ENCODE peak calls at places on chromosomes 5 and 9, in ten cellular contexts. One of them, this sample, is unnamed.

GRCh38 chr5:173768267-173768806 is 119.8 kb upstream of the CPEB4 start:
- DNase-seq in NCI-H146: no peak
- DNase-seq in activated naive CD4-positive, alpha-beta T cell: no peak
- DNase-seq in EL: no peak
- DNase-seq in A549: no peak
- DNase-seq in stimulated activated naive CD4-positive, alpha-beta T cell treated with Interleukin-2 at 50 U/mL for 16 hours: no peak
- DNase-seq in CD8-positive, alpha-beta memory T cell: no peak
- DNase-seq in head of caudate nucleus: no peak
- DNase-seq in WERI-Rb-1: no peak
- DNase-seq in CD8-positive, alpha-beta T cell: no peak
- DNase-seq in this sample: no peak

GRCh38 chr5:157108961-157109360 is at the start of gene HAVCR2:
- DNase-seq in NCI-H146: no peak
- DNase-seq in activated naive CD4-positive, alpha-beta T cell: peak
- DNase-seq in EL: no peak
- DNase-seq in A549: no peak
- DNase-seq in stimulated activated naive CD4-positive, alpha-beta T cell treated with Interleukin-2 at 50 U/mL for 16 hours: peak
- DNase-seq in CD8-positive, alpha-beta memory T cell: peak
- DNase-seq in head of caudate nucleus: peak
- DNase-seq in WERI-Rb-1: no peak
- DNase-seq in CD8-positive, alpha-beta T cell: peak
- DNase-seq in this sample: no peak

GRCh38 chr5:6540111-6540830 is 91.6 kb downstream of the UBE2QL1 start:
- DNase-seq in NCI-H146: no peak
- DNase-seq in activated naive CD4-positive, alpha-beta T cell: no peak
- DNase-seq in EL: peak
- DNase-seq in A549: no peak
- DNase-seq in stimulated activated naive CD4-positive, alpha-beta T cell treated with Interleukin-2 at 50 U/mL for 16 hours: no peak
- DNase-seq in CD8-positive, alpha-beta memory T cell: no peak
- DNase-seq in head of caudate nucleus: no peak
- DNase-seq in WERI-Rb-1: no peak
- DNase-seq in CD8-positive, alpha-beta T cell: no peak
- DNase-seq in this sample: no peak

GRCh38 chr5:40556811-40557210 is 122.9 kb upstream of the PTGER4 start:
- DNase-seq in NCI-H146: no peak
- DNase-seq in activated naive CD4-positive, alpha-beta T cell: no peak
- DNase-seq in EL: no peak
- DNase-seq in A549: no peak
- DNase-seq in stimulated activated naive CD4-positive, alpha-beta T cell treated with Interleukin-2 at 50 U/mL for 16 hours: no peak
- DNase-seq in CD8-positive, alpha-beta memory T cell: no peak
- DNase-seq in head of caudate nucleus: no peak
- DNase-seq in WERI-Rb-1: no peak
- DNase-seq in CD8-positive, alpha-beta T cell: no peak
- DNase-seq in this sample: no peak

GRCh38 chr5:55926476-55926875 is 68.3 kb downstream of the IL6ST start:
- DNase-seq in NCI-H146: no peak
- DNase-seq in activated naive CD4-positive, alpha-beta T cell: no peak
- DNase-seq in EL: no peak
- DNase-seq in A549: no peak
- DNase-seq in stimulated activated naive CD4-positive, alpha-beta T cell treated with Interleukin-2 at 50 U/mL for 16 hours: no peak
- DNase-seq in CD8-positive, alpha-beta memory T cell: no peak
- DNase-seq in head of caudate nucleus: no peak
- DNase-seq in WERI-Rb-1: peak
- DNase-seq in CD8-positive, alpha-beta T cell: no peak
- DNase-seq in this sample: no peak

GRCh38 chr9:133558191-133559126 is 24.0 kb downstream of the ADAMTSL2 start:
- DNase-seq in NCI-H146: peak
- DNase-seq in activated naive CD4-positive, alpha-beta T cell: no peak
- DNase-seq in EL: peak
- DNase-seq in A549: no peak
- DNase-seq in stimulated activated naive CD4-positive, alpha-beta T cell treated with Interleukin-2 at 50 U/mL for 16 hours: no peak
- DNase-seq in CD8-positive, alpha-beta memory T cell: no peak
- DNase-seq in head of caudate nucleus: peak
- DNase-seq in WERI-Rb-1: no peak
- DNase-seq in CD8-positive, alpha-beta T cell: no peak
- DNase-seq in this sample: no peak

GRCh38 chr5:958701-959571 is 49.7 kb upstream of the NKD2 start:
- DNase-seq in NCI-H146: peak
- DNase-seq in activated naive CD4-positive, alpha-beta T cell: no peak
- DNase-seq in EL: peak
- DNase-seq in A549: peak
- DNase-seq in stimulated activated naive CD4-positive, alpha-beta T cell treated with Interleukin-2 at 50 U/mL for 16 hours: no peak
- DNase-seq in CD8-positive, alpha-beta memory T cell: no peak
- DNase-seq in head of caudate nucleus: peak
- DNase-seq in WERI-Rb-1: no peak
- DNase-seq in CD8-positive, alpha-beta T cell: no peak
- DNase-seq in this sample: peak

GRCh38 chr5:103254921-103255320 is 3.6 kb upstream of the MACIR start:
- DNase-seq in NCI-H146: no peak
- DNase-seq in activated naive CD4-positive, alpha-beta T cell: no peak
- DNase-seq in EL: peak
- DNase-seq in A549: no peak
- DNase-seq in stimulated activated naive CD4-positive, alpha-beta T cell treated with Interleukin-2 at 50 U/mL for 16 hours: no peak
- DNase-seq in CD8-positive, alpha-beta memory T cell: no peak
- DNase-seq in head of caudate nucleus: no peak
- DNase-seq in WERI-Rb-1: no peak
- DNase-seq in CD8-positive, alpha-beta T cell: no peak
- DNase-seq in this sample: no peak